ENCODE peak calls at places on chromosomes 2 and 18, in four cellular contexts. R is GM23338, L is upper lobe of left lung, F is GM12878. V is an unnamed sample.
A peak's percentile ranks its signal among the peaks of the same experiment; 100 is the strongest.

GRCh38 chr2:7795358-7796199 is 878.4 kb downstream of the RNF144A start:
- ATAC-seq in L (peak; percentile 32), F (peak; percentile 49), R (no peak), V (no peak)

GRCh38 chr2:158990397-158991209 is 22.2 kb downstream of the TANC1 start:
- ATAC-seq in F (no peak), R (no peak), L (no peak), V (no peak)

GRCh38 chr2:190792956-190793888 is 87.4 kb upstream of the GLS start:
- ATAC-seq in L (no peak), F (no peak), R (no peak), V (no peak)

GRCh38 chr2:112593761-112594160 is 9.4 kb downstream of the CHCHD5 start:
- ATAC-seq in L (no peak), R (no peak), F (no peak), V (no peak)

GRCh38 chr2:154600931-154601494 is 97.5 kb upstream of the KCNJ3 start:
- ATAC-seq in F (no peak), R (no peak), L (no peak), V (no peak)

GRCh38 chr2:222714361-222715256 is 43.2 kb downstream of the MOGAT1 start:
- ATAC-seq in F (no peak), R (no peak), L (peak; percentile 85), V (peak; percentile 93)

GRCh38 chr2:217790681-217791392 is 212.0 kb downstream of the TNS1 start:
- ATAC-seq in R (no peak), F (no peak), L (peak; percentile 52), V (peak; percentile 7)

GRCh38 chr2:31233216-31233615 is 736 bp upstream of the EHD3 start:
- ATAC-seq in R (no peak), L (no peak), F (no peak), V (no peak)

GRCh38 chr2:173872714-173873113 is 92.5 kb downstream of the SP3 start:
- ATAC-seq in R (no peak), F (no peak), L (no peak), V (no peak)
- TF ChIP-seq POLR2AphosphoS5 in R (no peak), F (no peak), L (no peak), V (no peak)

GRCh38 chr2:134119117-134119671 is 134.7 kb upstream of the MGAT5 start:
- ATAC-seq in F (peak; percentile 20), R (no peak), L (no peak), V (no peak)

GRCh38 chr2:134120160-134120717 is 133.6 kb upstream of the MGAT5 start:
- ATAC-seq in R (peak; percentile 13), F (no peak), L (peak; percentile 0), V (peak; percentile 13)

GRCh38 chr2:134119672-134120159 is 134.2 kb upstream of the MGAT5 start:
- ATAC-seq in R (peak; percentile 63), F (peak; percentile 67), L (peak; percentile 91), V (peak; percentile 85)

GRCh38 chr2:134117651-134118050 is 136.2 kb upstream of the MGAT5 start:
- ATAC-seq in L (no peak), R (no peak), F (no peak), V (no peak)

DNA sequence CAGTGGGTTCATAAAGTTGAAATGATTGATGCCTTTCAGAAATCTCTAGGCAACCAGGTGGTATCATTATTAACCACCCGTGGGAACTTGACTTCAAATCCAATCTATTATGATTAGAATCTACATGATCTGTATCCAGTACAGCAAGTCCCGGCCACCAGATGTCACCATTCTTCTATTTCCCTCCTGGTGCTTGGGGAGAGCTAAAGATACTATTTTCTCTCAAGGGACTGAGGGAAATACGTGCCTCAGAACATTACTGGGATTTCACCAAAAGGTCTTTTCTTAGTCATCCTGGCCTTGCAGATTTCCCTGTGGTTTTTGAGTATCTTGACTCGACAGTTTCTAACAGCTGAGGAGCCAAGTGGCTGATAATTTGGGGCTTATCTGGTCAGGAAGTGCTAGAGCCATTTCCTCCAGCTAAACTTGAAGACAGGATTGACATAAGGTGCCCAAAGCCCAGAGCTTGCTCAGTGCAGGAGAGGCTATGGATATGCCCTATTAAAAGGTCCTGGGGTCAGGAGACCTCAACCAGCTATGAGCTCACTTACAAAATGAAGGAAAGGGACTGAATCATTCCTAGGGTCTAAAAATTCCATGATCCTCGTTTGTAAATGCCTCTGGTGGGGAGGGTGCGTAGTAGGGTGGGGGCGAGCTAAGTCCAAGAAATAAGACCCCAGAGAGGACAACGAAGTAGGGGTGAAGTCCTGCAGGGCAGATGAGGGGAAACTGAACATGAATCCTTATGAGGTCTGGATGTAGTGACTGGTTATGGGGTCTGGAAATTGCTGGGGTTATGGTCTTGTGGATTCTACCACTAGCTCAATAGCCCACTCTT is 135.4 kb upstream of the MGAT5 start:
- ATAC-seq in L (peak; percentile 74), R (peak; percentile 24), F (peak; percentile 62), V (peak; percentile 59)
- TF ChIP-seq POLR2AphosphoS5 in L (no peak), R (no peak), F (no peak), V (peak; percentile 69)

GRCh38 chr2:146917430-146918037 is 927.3 kb upstream of the ACVR2A start:
- ATAC-seq in R (no peak), F (peak; percentile 64), L (no peak), V (no peak)
- TF ChIP-seq POLR2AphosphoS5 in R (no peak), F (no peak), L (no peak), V (no peak)

GRCh38 chr18:79393626-79394401 is 1.9 kb upstream of the NFATC1 start:
- ATAC-seq in R (peak; percentile 41), L (peak; percentile 83), F (peak; percentile 35), V (peak; percentile 77)
- TF ChIP-seq POLR2AphosphoS5 in R (no peak), L (peak; percentile 60), F (no peak), V (peak; percentile 34)

DNA sequence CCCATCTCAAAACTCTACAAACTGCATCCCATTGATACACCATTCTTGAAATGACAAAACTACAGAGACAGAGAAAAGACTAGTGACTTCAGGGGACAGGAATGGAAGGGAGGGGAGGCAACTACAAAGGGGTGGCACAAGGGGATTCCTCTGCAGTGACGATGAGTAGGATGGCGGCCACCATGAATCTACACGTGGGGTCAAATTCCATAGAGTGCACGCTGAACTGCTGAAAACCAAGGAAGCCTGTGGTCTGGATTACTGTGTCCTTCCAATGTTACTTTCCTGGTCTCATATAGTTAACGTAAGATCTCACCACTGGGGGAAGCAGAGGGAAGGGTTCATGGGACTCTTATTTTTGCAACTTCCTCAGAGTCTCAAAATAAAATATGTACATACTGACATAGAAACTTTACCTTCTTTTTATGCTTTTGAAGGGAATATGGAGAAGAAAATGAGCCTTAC is 23.6 kb downstream of the COX7A2L start:
- ATAC-seq in L (no peak), F (no peak), R (peak; percentile 11), V (no peak)
- TF ChIP-seq POLR2AphosphoS5 in L (no peak), F (no peak), R (no peak), V (no peak)

V was measured in gastroesophageal sphincter.